ENCODE peak calls at places on chromosome 15, in ten cellular contexts. S, M, V, A, U, N, H, O, K and J are unnamed samples.

GRCh38 chr15:43185161-43186002 is at the start of gene CCNDBP1:
- DNase-seq in S (peak; percentile 81), M (peak; percentile 86), V (peak; percentile 84), A (peak; percentile 85), U (peak; percentile 44), N (peak; percentile 79), H (peak; percentile 98), O (peak; percentile 84), K (peak; percentile 90), J (peak; percentile 70)

GRCh38 chr15:89028036-89028435 is 60.2 kb upstream of the ABHD2 start:
- DNase-seq in S (no peak), M (no peak), V (no peak), A (no peak), U (no peak), N (no peak), H (no peak), O (no peak), K (no peak), J (no peak)

GRCh38 chr15:82543155-82543554 is 2.9 kb upstream of the RPS17 start:
- DNase-seq in S (peak; percentile 82), M (no peak), V (peak; percentile 80), A (no peak), U (no peak), N (no peak), H (no peak), O (no peak), K (no peak), J (peak; percentile 85)

GRCh38 chr15:88648357-88649214 is 9.8 kb downstream of the ISG20 start:
- DNase-seq in S (no peak), M (no peak), V (peak; percentile 16), A (no peak), U (no peak), N (no peak), H (peak; percentile 24), O (peak; percentile 61), K (no peak), J (peak; percentile 59)

GRCh38 chr15:32855942-32856341 is 138.1 kb downstream of the GREM1 start:
- DNase-seq in S (peak; percentile 99), M (no peak), V (peak; percentile 100), A (no peak), U (no peak), N (no peak), H (no peak), O (peak; percentile 67), K (peak; percentile 33), J (peak; percentile 99)

GRCh38 chr15:46251873-46252272 is 617.0 kb downstream of the SQOR start:
- DNase-seq in S (no peak), M (no peak), V (no peak), A (no peak), U (peak; percentile 88), N (no peak), H (no peak), O (no peak), K (no peak), J (no peak)

GRCh38 chr15:94456246-94456645 is 224.9 kb downstream of the MCTP2 start:
- DNase-seq in S (no peak), M (no peak), V (no peak), A (no peak), U (no peak), N (no peak), H (no peak), O (no peak), K (no peak), J (no peak)

GRCh38 chr15:100684591-100684990 is 82.2 kb downstream of the ASB7 start:
- DNase-seq in S (no peak), M (no peak), V (no peak), A (no peak), U (no peak), N (no peak), H (no peak), O (no peak), K (no peak), J (no peak)

GRCh38 chr15:80953953-80954778 is 35.5 kb downstream of the MESD start:
- DNase-seq in S (no peak), M (no peak), V (peak; percentile 50), A (no peak), U (no peak), N (no peak), H (no peak), O (no peak), K (no peak), J (no peak)

GRCh38 chr15:59339252-59339672 is 33.4 kb downstream of the MYO1E start:
- DNase-seq in S (peak; percentile 82), M (no peak), V (peak; percentile 66), A (no peak), U (no peak), N (no peak), H (no peak), O (no peak), K (no peak), J (peak; percentile 95)

GRCh38 chr15:42836251-42836650 is 84.3 kb downstream of the TTBK2 start:
- DNase-seq in S (peak; percentile 4), M (no peak), V (no peak), A (no peak), U (no peak), N (no peak), H (no peak), O (no peak), K (no peak), J (peak; percentile 7)